ENCODE peak calls at places on chromosomes 11 and 22, in four cellular contexts. O is mesothelial cell of epicardium, D is GM12864, B is HCT116. G is an unnamed sample.

GRCh38 chr11:130318031-130318673 is 3.4 kb upstream of the ZBTB44 start:
- DNase-seq in O (no peak), D (no peak), B (no peak), G (no peak)

GRCh38 chr11:12868315-12869073 is 140.6 kb upstream of the RASSF10 start:
- DNase-seq in O (no peak), D (no peak), B (no peak), G (no peak)

GRCh38 chr11:101723371-101723770 is 139.6 kb upstream of the TRPC6 start:
- DNase-seq in O (no peak), D (no peak), B (no peak), G (no peak)

GRCh38 chr22:36411589-36412258 is 24.0 kb upstream of the MYH9 start:
- DNase-seq in O (no peak), D (no peak), B (no peak), G (no peak)

GRCh38 chr11:131353761-131354160 is 16.7 kb upstream of the NTM start:
- DNase-seq in O (no peak), D (no peak), B (no peak), G (no peak)

GRCh38 chr22:46908641-46909107 is 146.2 kb downstream of the TBC1D22A start:
- DNase-seq in O (no peak), D (no peak), B (no peak), G (no peak)

GRCh38 chr11:114247070-114247789 is 49.0 kb upstream of the NNMT start:
- DNase-seq in O (no peak), D (no peak), B (no peak), G (no peak)

GRCh38 chr11:64253481-64253880 is 2.2 kb downstream of the PLCB3 start:
- DNase-seq in O (no peak), D (no peak), B (no peak), G (no peak)

GRCh38 chr11:200224-201003 is 6.8 kb downstream of the BET1L start:
- DNase-seq in O (no peak), D (no peak), B (no peak), G (no peak)

GRCh38 chr11:332651-333480 is 12.2 kb upstream of the IFITM3 start:
- DNase-seq in O (no peak), D (no peak), B (no peak), G (no peak)

GRCh38 chr11:118438314-118438931 is 2.1 kb downstream of the KMT2A start:
- DNase-seq in O (peak), D (no peak), B (no peak), G (peak)

GRCh38 chr11:114183041-114183511 is 113.1 kb upstream of the NNMT start:
- DNase-seq in O (no peak), D (no peak), B (no peak), G (no peak)

GRCh38 chr11:95831198-95831883 is 41.0 kb downstream of the CEP57 start:
- DNase-seq in O (no peak), D (no peak), B (no peak), G (no peak)

GRCh38 chr22:44638966-44639739 is 62.9 kb upstream of the PRR5 start:
- DNase-seq in O (no peak), D (no peak), B (no peak), G (no peak)

GRCh38 chr11:103322861-103323260 is 213.6 kb downstream of the DYNC2H1 start:
- DNase-seq in O (no peak), D (no peak), B (no peak), G (no peak)

GRCh38 chr11:11916981-11917399 is 75.2 kb downstream of the USP47 start:
- DNase-seq in O (no peak), D (no peak), B (no peak), G (no peak)

GRCh38 chr11:2686360-2687222 is 13.2 kb downstream of the KCNQ1OT1 start:
- DNase-seq in O (no peak), D (no peak), B (no peak), G (no peak)

GRCh38 chr11:81596709-81597108 is 1137.0 kb downstream of the FAM181B start:
- DNase-seq in O (no peak), D (no peak), B (no peak), G (no peak)

DNA sequence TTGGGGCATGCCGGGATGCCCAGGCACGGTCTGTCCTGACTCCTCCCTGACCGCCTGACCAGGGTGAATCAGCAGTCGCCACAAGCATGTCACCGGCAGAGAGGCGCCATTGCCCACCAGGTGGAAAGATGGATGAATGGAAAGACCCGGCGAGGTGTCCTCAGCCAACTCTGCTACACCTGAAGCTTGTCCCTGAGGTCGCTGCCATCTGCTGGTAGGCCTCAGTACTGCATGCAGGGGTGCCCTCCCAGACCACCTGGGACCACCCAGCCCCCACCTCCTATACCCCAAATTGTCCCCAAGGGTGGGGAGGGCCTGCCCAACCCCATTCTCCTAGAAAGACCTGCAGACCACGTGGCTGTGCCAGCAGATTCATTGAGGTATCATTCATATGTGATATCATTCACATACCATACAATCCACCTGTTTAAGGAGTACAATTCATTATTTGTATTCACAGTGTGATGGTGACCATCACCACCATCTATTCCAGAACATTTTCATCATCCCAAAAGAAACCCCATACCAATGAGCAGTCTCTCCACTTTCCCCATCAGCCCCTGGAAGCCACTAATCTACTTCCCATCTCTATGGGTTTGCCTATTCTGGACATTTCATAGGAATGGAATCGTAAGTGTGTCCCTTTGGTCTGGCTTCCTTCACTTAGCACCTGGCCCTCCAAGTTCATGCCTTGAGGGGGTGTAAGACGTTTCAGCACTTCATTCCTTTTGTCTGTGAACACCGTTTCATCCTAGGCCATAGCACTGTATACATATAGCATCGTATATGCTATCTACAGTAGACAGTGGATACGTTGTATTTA is 17.5 kb downstream of the FGF3 start:
- DNase-seq in O (peak), D (no peak), B (peak), G (peak)
- TF ChIP-seq CTCF in O (peak), D (peak), B (peak), G (peak)

DNA sequence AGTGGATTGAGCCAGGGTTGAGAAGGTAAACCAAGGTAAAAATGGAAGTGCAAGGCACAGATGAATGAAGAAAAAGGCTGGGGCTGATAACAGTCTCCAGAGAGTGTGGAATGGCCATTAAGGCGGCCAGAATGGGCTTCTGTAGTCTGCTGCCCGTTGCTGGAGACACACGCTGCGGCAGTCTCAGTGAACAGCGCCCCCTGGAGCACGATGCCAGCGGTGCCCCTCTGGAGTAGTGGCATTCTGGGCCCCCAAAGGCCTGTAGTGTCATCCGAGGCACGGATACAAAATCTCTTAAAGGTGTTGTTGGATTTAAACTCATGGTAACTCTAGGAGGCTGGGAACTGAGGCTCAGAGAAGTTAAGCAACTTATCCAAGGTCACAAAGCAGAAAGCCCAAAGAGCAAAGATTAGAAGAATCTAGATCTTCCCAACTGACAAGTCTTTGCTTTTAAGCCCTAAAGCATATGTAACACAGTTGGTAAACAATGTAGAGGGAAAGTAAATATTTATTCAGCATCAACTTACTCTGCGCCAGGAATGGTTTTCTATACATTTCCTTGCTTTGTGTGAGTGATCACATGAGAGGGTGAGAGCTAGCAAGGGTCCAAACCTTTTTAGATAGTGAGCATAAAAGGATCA is 18.2 kb downstream of the KCNJ1 start:
- DNase-seq in O (no peak), D (no peak), B (peak), G (peak)
- TF ChIP-seq CTCF in O (peak), D (peak), B (peak), G (peak)

GRCh38 chr22:41976961-41977566 is 7.8 kb downstream of the SEPTIN3 start:
- DNase-seq in O (no peak), D (no peak), B (no peak), G (no peak)
- TF ChIP-seq CTCF in O (no peak), D (no peak), B (no peak), G (peak)

GRCh38 chr11:62001450-62002178 is 34.2 kb upstream of the FTH1 start:
- DNase-seq in O (no peak), D (no peak), B (no peak), G (no peak)
- TF ChIP-seq CTCF in O (no peak), D (no peak), B (no peak), G (no peak)